ENCODE peak calls at places on chromosomes 7 and 10, in five cellular contexts. M is stimulated activated CD8-positive, alpha-beta memory T cell treated with anti-CD3 and anti-CD28 coated beads, Interleukin-4, amount 100 ng/mL, for 48 hours; O is DMS153; K is stimulated activated CD4-positive, alpha-beta T cell treated with anti-CD3 and anti-CD28 coated beads, Interleukin-1b, Interleukin-23, amount 100 ng/mL, for 48 hours; V is activated T-cell treated with anti-CD3 and anti-CD28 coated beads for 1 hour. L is an unnamed sample.

GRCh38 chr7:122304604-122304975 is at the start of gene FEZF1:
- DNase-seq in M (no peak), O (peak), K (no peak), V (no peak), L (no peak)

GRCh38 chr7:568681-569035 is 49.0 kb upstream of the PDGFA start:
- DNase-seq in M (no peak), O (no peak), K (no peak), V (no peak), L (peak)

GRCh38 chr10:87505366-87506113 is 847 bp downstream of the MINPP1 start:
- DNase-seq in M (peak), O (peak), K (peak), V (peak), L (peak)

GRCh38 chr7:46133076-46133475 is 212.0 kb upstream of the IGFBP3 start:
- DNase-seq in M (no peak), O (no peak), K (no peak), V (no peak), L (no peak)

GRCh38 chr7:87934699-87935372 is 785 bp downstream of the ADAM22 start:
- DNase-seq in M (peak), O (no peak), K (no peak), V (no peak), L (peak)

GRCh38 chr7:21107101-21107500 is 320.4 kb upstream of the SP8 start:
- DNase-seq in M (no peak), O (no peak), K (no peak), V (no peak), L (no peak)

GRCh38 chr10:90920986-90921643 is at the start of gene ANKRD1:
- DNase-seq in M (no peak), O (no peak), K (no peak), V (no peak), L (peak)

GRCh38 chr10:5814110-5815107 is 1.2 kb upstream of the GDI2 start:
- DNase-seq in M (peak), O (no peak), K (peak), V (no peak), L (no peak)

GRCh38 chr7:70660154-70660818 is 471.7 kb upstream of the GALNT17 start:
- DNase-seq in M (peak), O (no peak), K (no peak), V (no peak), L (no peak)

GRCh38 chr10:119658274-119658673 is 7.1 kb downstream of the BAG3 start:
- DNase-seq in M (no peak), O (no peak), K (no peak), V (no peak), L (peak)

GRCh38 chr7:116884691-116885090 is 22.3 kb downstream of the CAPZA2 start:
- DNase-seq in M (no peak), O (no peak), K (no peak), V (no peak), L (no peak)

GRCh38 chr7:124032369-124033092 is at the start of gene TMEM229A:
- DNase-seq in M (no peak), O (peak), K (no peak), V (no peak), L (peak)

GRCh38 chr7:84232653-84233052 is 38.1 kb upstream of the SEMA3A start:
- DNase-seq in M (no peak), O (no peak), K (no peak), V (no peak), L (peak)

GRCh38 chr10:131126321-131127121 is 185.0 kb downstream of the TCERG1L start:
- DNase-seq in M (no peak), O (peak), K (no peak), V (no peak), L (no peak)

L was measured in AG20443.